ENCODE peak calls at places on chromosomes 3 and 15, in four cellular contexts. H is NCI-H2081 treated with DMSO at 0.1 percent for 48 hours, A is cardiac muscle cell, P is ureter. M is an unnamed sample.

GRCh38 chr15:40776537-40777141 is 6.9 kb downstream of the C15orf62 start:
- DNase-seq in H (no peak), A (peak), P (peak), M (no peak)

GRCh38 chr15:25943831-25944230 is 80.7 kb upstream of the ATP10A start:
- DNase-seq in H (no peak), A (no peak), P (no peak), M (no peak)

GRCh38 chr3:31661993-31662392 is 129.3 kb downstream of the STT3B start:
- DNase-seq in H (no peak), A (no peak), P (no peak), M (no peak)

GRCh38 chr15:43930556-43930955 is 103.8 kb downstream of the WDR76 start:
- DNase-seq in H (no peak), A (no peak), P (no peak), M (no peak)

GRCh38 chr3:13021141-13021933 is 51.9 kb downstream of the IQSEC1 start:
- DNase-seq in H (no peak), A (no peak), P (no peak), M (peak)

GRCh38 chr3:125437631-125438435 is 62.7 kb upstream of the ZNF148 start:
- DNase-seq in H (no peak), A (peak), P (peak), M (peak)

GRCh38 chr15:63288778-63289378 is 11.5 kb downstream of the APH1B start:
- DNase-seq in H (peak), A (peak), P (no peak), M (no peak)

GRCh38 chr15:88603885-88604284 is 17.3 kb upstream of the AEN start:
- DNase-seq in H (no peak), A (no peak), P (no peak), M (no peak)

GRCh38 chr3:126760541-126760940 is 56.5 kb downstream of the CHCHD6 start:
- DNase-seq in H (no peak), A (no peak), P (no peak), M (no peak)

GRCh38 chr3:130748520-130748919 is 1.9 kb upstream of the PIK3R4 start:
- DNase-seq in H (no peak), A (peak), P (no peak), M (no peak)

GRCh38 chr3:53513556-53514190 is 19.3 kb downstream of the CACNA1D start:
- DNase-seq in H (no peak), A (no peak), P (no peak), M (no peak)

GRCh38 chr3:107221856-107222255 is 155.4 kb upstream of the CCDC54 start:
- DNase-seq in H (no peak), A (peak), P (no peak), M (no peak)

GRCh38 chr3:106013971-106014370 is 145.2 kb upstream of the CBLB start:
- DNase-seq in H (no peak), A (peak), P (no peak), M (no peak)

GRCh38 chr3:113532698-113533533 is 561 bp downstream of the SIDT1 start:
- DNase-seq in H (no peak), A (no peak), P (peak), M (no peak)

GRCh38 chr15:57784081-57784488 is 77.6 kb downstream of the POLR2M start:
- DNase-seq in H (no peak), A (peak), P (no peak), M (no peak)

GRCh38 chr15:59993950-59994401 is 10.1 kb upstream of the FOXB1 start:
- DNase-seq in H (no peak), A (no peak), P (no peak), M (peak)

GRCh38 chr15:58590901-58591300 is 158.6 kb downstream of the ADAM10 start:
- DNase-seq in H (no peak), A (no peak), P (no peak), M (no peak)

GRCh38 chr15:68819451-68820204 is 1.1 kb downstream of the ANP32A start:
- DNase-seq in H (no peak), A (peak), P (peak), M (peak)

GRCh38 chr15:68220489-68220888 is 9.0 kb downstream of the CLN6 start:
- DNase-seq in H (no peak), A (no peak), P (peak), M (no peak)

GRCh38 chr3:111884411-111885018 is 25.4 kb downstream of the PHLDB2 start:
- DNase-seq in H (no peak), A (no peak), P (no peak), M (peak)

GRCh38 chr3:153219147-153219546 is 57.1 kb downstream of the RAP2B start:
- DNase-seq in H (no peak), A (peak), P (no peak), M (no peak)

GRCh38 chr3:37779289-37780152 is 82.2 kb upstream of the CTDSPL start:
- DNase-seq in H (no peak), A (peak), P (peak), M (peak)

GRCh38 chr3:46996689-46997452 is 17.4 kb downstream of the NBEAL2 start:
- DNase-seq in H (no peak), A (no peak), P (no peak), M (no peak)

GRCh38 chr15:45642203-45642932 is 7.5 kb downstream of the SQOR start:
- DNase-seq in H (no peak), A (peak), P (no peak), M (no peak)

GRCh38 chr15:39591141-39591895 is 10.4 kb downstream of the THBS1 start:
- DNase-seq in H (no peak), A (peak), P (no peak), M (no peak)